ENCODE peak calls at places on chromosomes 1 and 21, in six cellular contexts. K is transverse colon, C is upper lobe of left lung, E is heart left ventricle, A is tibial nerve, I is adrenal gland. Z is an unnamed sample. For H3K4me1, the result is how much of the 10 kb centered on the place peaks cover.

GRCh38 chr1:27789511-27790154 is 16.6 kb downstream of the STX12 start:
- DNase-seq in E (peak), A (no peak), C (no peak), I (peak), K (no peak), Z (no peak)

GRCh38 chr1:32138965-32139364 is 31.1 kb downstream of the KPNA6 start:
- DNase-seq in A (no peak), E (no peak), K (no peak), C (no peak), I (no peak), Z (no peak)

GRCh38 chr1:229221106-229222019 is 49.5 kb upstream of the RAB4A start:
- DNase-seq in A (no peak), C (no peak), I (no peak), E (no peak), K (peak), Z (no peak)

GRCh38 chr1:172254521-172255222 is 165.8 kb upstream of the C1orf105 start:
- DNase-seq in K (no peak), I (no peak), E (no peak), C (no peak), A (no peak), Z (no peak)

GRCh38 chr1:247079141-247079874 is 697 bp upstream of the ZNF670 start:
- DNase-seq in E (no peak), I (no peak), A (no peak), C (no peak), K (no peak), Z (no peak)

GRCh38 chr21:36212513-36212780 is 55.8 kb downstream of the DOP1B start:
- DNase-seq in I (no peak), K (no peak), A (no peak), E (no peak), C (no peak), Z (no peak)

GRCh38 chr1:156505679-156506298 is 5.2 kb upstream of the MEF2D start:
- DNase-seq in E (no peak), K (peak), A (no peak), C (no peak), I (no peak), Z (no peak)

GRCh38 chr1:12565966-12566352 is 52.1 kb downstream of the DHRS3 start:
- DNase-seq in K (no peak), C (no peak), A (no peak), I (no peak), E (no peak), Z (no peak)

GRCh38 chr21:30717105-30717504 is 1.5 kb downstream of the KRTAP21-3 start:
- DNase-seq in I (no peak), K (no peak), E (no peak), A (no peak), C (no peak), Z (no peak)

GRCh38 chr1:12851779-12852178 is 3.3 kb upstream of the HNRNPCL1 start:
- DNase-seq in I (no peak), A (no peak), C (no peak), K (no peak), E (no peak), Z (no peak)

GRCh38 chr1:31703431-31704260 is at the start of gene COL16A1:
- DNase-seq in E (peak), K (peak), C (peak), I (peak), A (peak), Z (no peak)

GRCh38 chr1:111204923-111205723 is 4.7 kb upstream of the DENND2D start:
- DNase-seq in I (no peak), K (no peak), A (no peak), E (no peak), C (no peak), Z (no peak)

GRCh38 chr1:53957231-53957818 is 11.2 kb downstream of the LRRC42 start:
- DNase-seq in K (no peak), A (no peak), E (no peak), I (no peak), C (no peak), Z (no peak)

GRCh38 chr1:151106891-151107290 is 36.3 kb downstream of the GABPB2 start:
- DNase-seq in K (no peak), E (no peak), A (no peak), I (no peak), C (no peak), Z (no peak)

GRCh38 chr21:38136201-38136600 is 120.6 kb upstream of the KCNJ15 start:
- DNase-seq in K (no peak), C (no peak), A (no peak), E (no peak), I (no peak), Z (no peak)

GRCh38 chr1:76037314-76037713 is 37.2 kb upstream of the ST6GALNAC3 start:
- DNase-seq in E (no peak), K (no peak), I (no peak), A (no peak), C (no peak), Z (no peak)

GRCh38 chr1:13619909-13620308 is 36.3 kb downstream of the PDPN start:
- DNase-seq in K (no peak), E (no peak), I (no peak), C (no peak), A (no peak), Z (peak)

GRCh38 chr1:187045371-187045770 is 216.6 kb downstream of the PLA2G4A start:
- DNase-seq in I (no peak), E (no peak), K (no peak), A (no peak), C (no peak), Z (no peak)

GRCh38 chr21:46253610-46254124 is 25.1 kb upstream of the LSS start:
- DNase-seq in I (no peak), K (no peak), C (no peak), A (no peak), E (no peak), Z (no peak)

GRCh38 chr1:17755120-17755519 is at the start of gene ACTL8:
- DNase-seq in A (no peak), E (no peak), I (no peak), K (no peak), C (peak), Z (no peak)

GRCh38 chr1:40636777-40637176 is 28.7 kb downstream of the RIMS3 start:
- DNase-seq in I (no peak), C (no peak), K (no peak), A (no peak), E (no peak), Z (no peak)

GRCh38 chr1:44642255-44642654 is 32.0 kb downstream of the TMEM53 start:
- DNase-seq in C (no peak), A (no peak), K (no peak), E (no peak), I (no peak), Z (no peak)

GRCh38 chr1:211935448-211935970 is 99.8 kb downstream of the INTS7 start:
- DNase-seq in I (no peak), A (no peak), E (no peak), K (no peak), C (no peak), Z (no peak)

GRCh38 chr1:85135456-85135798 is 65.4 kb downstream of the SYDE2 start:
- DNase-seq in K (no peak), A (no peak), C (no peak), E (no peak), I (no peak), Z (no peak)

GRCh38 chr1:23799570-23800395 is 771 bp downstream of the GALE start:
- DNase-seq in C (peak), A (no peak), K (peak), E (peak), I (peak), Z (no peak)

GRCh38 chr1:203797948-203798347 is 2.5 kb downstream of the ZBED6 start:
- DNase-seq in A (no peak), I (peak), E (no peak), C (no peak), K (peak), Z (no peak)

GRCh38 chr1:94406446-94406845 is 11.7 kb upstream of the ABCD3 start:
- DNase-seq in K (no peak), E (no peak), C (no peak), I (no peak), A (no peak), Z (no peak)

GRCh38 chr1:165575700-165576099 is 31.9 kb downstream of the LRRC52 start:
- DNase-seq in E (no peak), I (no peak), K (no peak), A (no peak), C (no peak), Z (no peak)

GRCh38 chr1:27521336-27522147 is 31.6 kb upstream of the WASF2 start:
- DNase-seq in A (no peak), E (peak), I (no peak), C (peak), K (no peak), Z (no peak)

GRCh38 chr1:20903452-20903851 is 116.3 kb upstream of the HP1BP3 start:
- DNase-seq in C (no peak), E (no peak), I (no peak), A (no peak), K (no peak), Z (no peak)

GRCh38 chr1:111738436-111739221 is 566 bp downstream of the INKA2 start:
- DNase-seq in K (peak), E (peak), C (peak), A (peak), I (peak), Z (peak)

GRCh38 chr1:21912038-21912758 is 24.9 kb downstream of the HSPG2 start:
- DNase-seq in A (no peak), E (peak), K (no peak), I (no peak), C (no peak), Z (no peak)
- TF ChIP-seq POLR2A in A (no peak), E (no peak), K (no peak), I (no peak), C (no peak), Z (no peak)

GRCh38 chr1:228000416-228000815 is 6.4 kb upstream of the WNT3A start:
- DNase-seq in E (no peak), A (no peak), C (no peak), I (no peak), K (no peak), Z (peak)

GRCh38 chr1:227998374-227999055 is 8.3 kb upstream of the WNT3A start:
- DNase-seq in C (no peak), I (no peak), K (no peak), A (no peak), E (no peak), Z (no peak)

GRCh38 chr1:227999056-227999930 is 7.5 kb upstream of the WNT3A start:
- DNase-seq in E (peak), I (peak), C (no peak), A (no peak), K (peak), Z (peak)

GRCh38 chr1:227996187-227996950 is 10.4 kb upstream of the WNT3A start:
- DNase-seq in C (no peak), E (no peak), A (no peak), K (no peak), I (peak), Z (no peak)

GRCh38 chr1:227994632-227995300 is 12.0 kb upstream of the WNT3A start:
- DNase-seq in K (no peak), C (no peak), E (peak), A (no peak), I (no peak), Z (no peak)
- H3K4me1 ChIP-seq in K (under half), C (under half), E (under half), A (under half), I (under half), Z (under half)

GRCh38 chr1:9657521-9658032 is 6.0 kb downstream of the PIK3CD start:
- DNase-seq in C (no peak), E (no peak), A (no peak), K (no peak), I (no peak), Z (no peak)

GRCh38 chr1:9655836-9656235 is 4.3 kb downstream of the PIK3CD start:
- DNase-seq in C (no peak), I (no peak), K (no peak), E (no peak), A (no peak), Z (no peak)

GRCh38 chr1:9653783-9654517 is 2.4 kb downstream of the PIK3CD start:
- DNase-seq in I (no peak), K (no peak), E (no peak), C (no peak), A (no peak), Z (no peak)

GRCh38 chr1:9653195-9653782 is 1.8 kb downstream of the PIK3CD start:
- DNase-seq in K (no peak), C (no peak), A (no peak), I (no peak), E (no peak), Z (no peak)

DNA sequence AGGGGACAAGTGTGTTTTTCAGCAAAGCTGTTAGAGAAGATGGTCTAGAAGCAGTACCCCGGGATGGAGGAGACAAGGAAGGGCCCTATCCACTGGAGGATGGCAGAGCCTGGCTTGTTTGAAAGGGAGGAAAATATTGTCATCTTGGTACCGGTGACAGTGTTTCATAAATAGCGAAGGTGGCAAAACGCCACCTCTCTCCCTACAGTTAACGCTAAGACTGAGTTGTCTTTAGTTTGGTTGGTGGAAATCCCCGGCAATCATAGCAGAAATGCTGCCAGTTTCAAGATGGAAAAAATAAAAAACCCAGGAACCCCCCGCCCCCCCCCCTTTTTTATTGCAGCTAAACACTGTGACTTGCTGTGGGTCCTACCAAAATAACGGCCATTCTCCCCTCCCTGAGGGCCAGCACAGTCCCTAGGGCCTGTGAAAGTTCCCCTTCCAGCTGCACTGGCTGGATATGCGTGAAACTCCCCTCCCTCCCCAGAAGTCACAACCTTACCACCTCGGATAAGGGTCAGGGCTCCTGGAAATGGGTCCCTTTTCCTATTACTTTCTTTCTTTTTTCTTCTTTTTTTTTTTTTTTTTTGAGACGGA is 3.7 kb downstream of the PIK3CD start:
- DNase-seq in E (no peak), I (no peak), A (no peak), K (no peak), C (no peak), Z (no peak)
- TF ChIP-seq POLR2A in E (no peak), I (no peak), A (no peak), K (no peak), C (no peak), Z (no peak)

GRCh38 chr1:9235560-9235959 is 986 bp downstream of the H6PD start:
- DNase-seq in E (no peak), I (peak), A (no peak), C (no peak), K (no peak), Z (no peak)

GRCh38 chr1:9239622-9240401 is 5.2 kb downstream of the H6PD start:
- DNase-seq in A (no peak), E (peak), I (peak), K (peak), C (no peak), Z (peak)

GRCh38 chr1:9238134-9238533 is 3.6 kb downstream of the H6PD start:
- DNase-seq in C (no peak), K (no peak), A (no peak), E (peak), I (no peak), Z (no peak)

GRCh38 chr1:9240914-9241820 is 6.6 kb downstream of the H6PD start:
- DNase-seq in E (no peak), C (no peak), I (no peak), A (no peak), K (no peak), Z (no peak)

GRCh38 chr1:9238550-9238949 is 4.0 kb downstream of the H6PD start:
- DNase-seq in E (no peak), A (no peak), K (no peak), C (no peak), I (no peak), Z (no peak)
- H3K4me1 ChIP-seq in E (half or more), A (half or more), K (under half), C (half or more), I (half or more), Z (half or more)

GRCh38 chr1:16161717-16162116 is 5.8 kb upstream of the EPHA2 start:
- DNase-seq in C (no peak), I (no peak), A (no peak), E (no peak), K (no peak), Z (no peak)
- TF ChIP-seq POLR2A in C (no peak), I (no peak), A (no peak), E (no peak), K (no peak), Z (no peak)

GRCh38 chr1:33336580-33336979 is 15.7 kb upstream of the A3GALT2 start:
- DNase-seq in A (no peak), C (no peak), E (no peak), I (no peak), K (no peak), Z (no peak)
- H3K4me1 ChIP-seq in A (half or more), C (half or more), E (half or more), I (half or more), K (under half), Z (half or more)

DNA sequence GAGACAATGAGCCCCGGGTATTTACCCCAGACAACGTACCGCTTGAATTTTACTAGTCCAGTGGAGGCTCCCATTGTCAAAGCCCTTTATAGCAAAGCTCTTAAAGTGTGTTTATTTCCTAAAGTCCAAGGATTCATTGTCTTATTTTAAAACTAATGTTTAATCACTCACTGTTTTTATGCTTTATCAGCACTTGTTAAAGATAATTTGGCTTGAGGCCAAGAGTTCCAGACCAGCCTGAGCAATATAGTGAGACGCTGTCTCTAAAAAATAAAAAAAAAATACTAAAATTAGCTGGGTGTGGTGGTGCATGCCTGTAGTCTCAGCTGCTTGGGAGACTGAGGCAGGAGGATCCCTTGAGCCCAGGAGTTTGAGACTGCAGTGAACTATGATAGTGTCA is 202.8 kb downstream of the RYR2 start:
- DNase-seq in I (no peak), A (no peak), K (no peak), E (no peak), C (no peak), Z (no peak)
- TF ChIP-seq POLR2A in I (no peak), A (no peak), K (no peak), E (no peak), C (no peak), Z (no peak)

Z was measured in vagina.